ENCODE peak calls at places on chromosomes 12 and 14, in four cellular contexts. I is stomach, Z is OCI-LY7, H is uterus. N is an unnamed sample.

GRCh38 chr14:67704484-67705089 is 2.9 kb downstream of the RDH12 start:
- DNase-seq in I (no peak), Z (peak; percentile 79), H (no peak), N (peak; percentile 40)

GRCh38 chr14:93936245-93936644 is 9.1 kb downstream of the FAM181A start:
- DNase-seq in I (no peak), Z (peak; percentile 59), H (no peak), N (peak; percentile 8)

GRCh38 chr14:47626151-47627035 is 49.0 kb downstream of the MDGA2 start:
- DNase-seq in I (no peak), Z (no peak), H (no peak), N (no peak)

GRCh38 chr12:79897617-79898016 is 37.3 kb downstream of the PPP1R12A start:
- DNase-seq in I (no peak), Z (no peak), H (no peak), N (no peak)

GRCh38 chr12:78210894-78211302 is 380.2 kb downstream of the NAV3 start:
- DNase-seq in I (no peak), Z (no peak), H (no peak), N (no peak)

GRCh38 chr12:124531281-124531745 is 36.1 kb downstream of the NCOR2 start:
- DNase-seq in I (no peak), Z (no peak), H (peak; percentile 21), N (no peak)

GRCh38 chr12:42145197-42145549 is 499 bp upstream of the GXYLT1 start:
- DNase-seq in I (no peak), Z (peak; percentile 16), H (no peak), N (no peak)

GRCh38 chr12:26651566-26652188 is 181.3 kb downstream of the ITPR2 start:
- DNase-seq in I (peak; percentile 45), Z (peak; percentile 64), H (peak; percentile 35), N (peak; percentile 18)

GRCh38 chr12:108779998-108780688 is 48.8 kb upstream of the CORO1C start:
- DNase-seq in I (no peak), Z (no peak), H (no peak), N (no peak)

GRCh38 chr12:82326905-82327503 is 31.2 kb downstream of the CCDC59 start:
- DNase-seq in I (no peak), Z (peak; percentile 18), H (no peak), N (peak; percentile 48)

GRCh38 chr14:82642425-82642824 is 1108.8 kb upstream of the SEL1L start:
- DNase-seq in I (no peak), Z (no peak), H (no peak), N (no peak)

GRCh38 chr12:95413576-95413975 is 60.4 kb upstream of the METAP2 start:
- DNase-seq in I (no peak), Z (no peak), H (no peak), N (no peak)

GRCh38 chr12:56634242-56634836 is 4.2 kb upstream of the BAZ2A start:
- DNase-seq in I (peak; percentile 77), Z (peak; percentile 46), H (peak; percentile 45), N (no peak)

GRCh38 chr14:80978403-80978802 is 23.0 kb downstream of the TSHR start:
- DNase-seq in I (no peak), Z (peak; percentile 94), H (no peak), N (no peak)

GRCh38 chr14:34301107-34301734 is 160.8 kb downstream of the SPTSSA start:
- DNase-seq in I (no peak), Z (peak; percentile 42), H (no peak), N (no peak)

GRCh38 chr14:95703341-95703740 is 10.6 kb downstream of the TCL1A start:
- DNase-seq in I (no peak), Z (no peak), H (no peak), N (no peak)

GRCh38 chr14:34693228-34693939 is 21.0 kb downstream of the CFL2 start:
- DNase-seq in I (peak; percentile 51), Z (peak; percentile 24), H (peak; percentile 61), N (no peak)

GRCh38 chr14:80390911-80391310 is 179.6 kb upstream of the DIO2 start:
- DNase-seq in I (no peak), Z (no peak), H (no peak), N (no peak)

GRCh38 chr12:91819132-91819447 is 326.6 kb downstream of the BTG1 start:
- DNase-seq in I (no peak), Z (no peak), H (no peak), N (no peak)

GRCh38 chr12:89319111-89319510 is 33.2 kb downstream of the DUSP6 start:
- DNase-seq in I (no peak), Z (no peak), H (peak; percentile 21), N (no peak)

GRCh38 chr14:64899958-64900357 is 14.3 kb upstream of the CHURC1 start:
- DNase-seq in I (no peak), Z (no peak), H (no peak), N (no peak)

GRCh38 chr12:131390408-131391100 is 320.3 kb upstream of the SFSWAP start:
- DNase-seq in I (no peak), Z (peak; percentile 14), H (no peak), N (no peak)

GRCh38 chr14:55103005-55103640 is 25.9 kb upstream of the LGALS3 start:
- DNase-seq in I (peak; percentile 84), Z (peak; percentile 84), H (peak; percentile 89), N (no peak)

GRCh38 chr14:36817071-36817930 is 155.6 kb downstream of the PAX9 start:
- DNase-seq in I (no peak), Z (no peak), H (no peak), N (no peak)

GRCh38 chr14:67987596-67987995 is 168.0 kb downstream of the RAD51B start:
- DNase-seq in I (no peak), Z (no peak), H (no peak), N (peak; percentile 70)

DNA sequence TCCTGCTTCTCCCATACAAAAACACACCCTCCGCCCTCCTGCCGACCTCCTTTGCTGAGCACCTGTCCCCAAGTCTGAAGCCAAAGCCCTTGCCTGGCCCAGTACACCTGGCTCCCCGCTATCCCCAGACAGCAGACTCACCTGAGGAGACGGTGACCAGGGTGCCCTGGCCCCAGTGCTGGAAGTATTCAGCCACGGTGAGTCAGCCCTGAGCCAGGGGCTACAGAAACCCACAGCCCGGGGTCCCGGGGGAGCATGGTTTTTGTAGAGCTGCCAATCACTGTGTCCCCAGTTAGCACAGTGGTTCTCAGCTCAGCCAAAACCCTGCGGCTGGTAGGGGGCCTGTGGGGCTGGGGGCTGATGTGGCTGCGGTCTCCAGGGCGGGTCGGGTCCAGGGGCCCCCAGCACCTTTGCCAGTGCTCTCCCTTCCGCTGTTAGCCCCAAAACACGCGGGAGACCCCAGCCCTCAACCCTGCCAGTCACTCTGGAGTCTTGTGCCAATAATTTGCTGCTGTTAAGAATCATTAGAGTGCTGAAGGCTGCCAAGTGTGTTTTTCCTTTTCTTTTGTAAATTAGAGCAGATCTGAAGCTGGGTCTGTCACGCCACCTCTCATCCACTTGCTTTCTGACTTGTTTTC is 339.0 kb downstream of the TMEM121 start:
- DNase-seq in I (peak; percentile 20), Z (no peak), H (peak; percentile 10), N (no peak)
- H3K9me3 ChIP-seq in I (no peaks in the 10 kb centered on the region), Z (no peaks in the 10 kb centered on the region), H (no peaks in the 10 kb centered on the region), N (no peaks in the 10 kb centered on the region)

DNA sequence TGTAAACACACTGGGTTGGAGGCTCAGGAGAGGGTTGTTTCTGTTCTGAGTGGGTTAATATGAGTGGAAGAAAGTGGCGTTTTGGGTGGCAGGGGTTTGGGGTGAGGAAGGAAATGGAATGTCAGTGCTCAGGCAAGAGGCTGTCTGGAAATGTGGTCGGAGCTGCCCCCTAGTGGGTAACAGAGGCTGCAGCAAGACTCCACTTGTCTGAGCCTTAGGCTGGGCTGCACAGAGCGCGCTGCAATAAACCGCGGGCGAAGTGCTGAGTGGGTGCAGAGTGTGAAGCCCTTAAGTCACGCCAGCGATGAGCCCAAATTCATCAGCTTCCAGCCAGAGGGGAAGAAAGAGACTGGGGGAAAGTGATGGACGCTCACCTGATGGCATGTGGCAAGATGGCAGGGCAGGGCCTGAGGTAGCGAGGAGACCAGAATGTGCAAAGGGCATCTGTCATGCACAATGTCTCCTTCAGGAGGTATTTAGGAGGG is 12.3 kb downstream of the VSX2 start:
- DNase-seq in I (peak; percentile 75), Z (peak; percentile 84), H (peak; percentile 55), N (peak; percentile 32)
- H3K4me3 ChIP-seq in I (peak overlapping the region; percentile 5), Z (no peak overlapping the region), H (no peak overlapping the region), N (peak overlapping the region; percentile 34)

DNA sequence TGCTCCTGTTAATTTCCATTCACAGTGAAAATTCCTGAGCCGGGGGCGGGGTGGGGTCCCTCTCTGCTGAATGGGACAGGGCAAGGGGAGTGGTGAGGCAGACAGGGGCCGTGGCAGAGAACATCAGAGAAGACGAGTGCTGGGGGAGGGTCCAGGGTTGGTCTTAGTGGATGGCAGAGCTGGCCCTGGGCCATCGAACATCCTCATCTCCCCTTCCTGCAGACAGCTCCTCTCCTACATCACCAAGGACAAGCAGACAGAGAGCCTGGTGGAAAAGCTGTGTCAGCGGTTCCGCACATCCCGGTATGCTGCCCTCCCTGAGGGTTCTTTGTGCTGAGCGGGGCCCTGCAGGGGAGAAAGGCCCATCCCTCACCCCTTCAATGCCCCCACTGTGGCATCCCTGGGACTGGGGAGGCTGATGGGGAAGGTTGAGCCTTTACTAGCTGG is 5.0 kb upstream of the GAPDH start:
- DNase-seq in I (no peak), Z (no peak), H (no peak), N (no peak)
- H3K36me3 ChIP-seq in I (peaks cover 73% of the 10 kb centered on the region), Z (peaks cover 83% of the 10 kb centered on the region), H (no peaks in the 10 kb centered on the region), N (peaks cover 81% of the 10 kb centered on the region)

GRCh38 chr12:132953771-132954170 is 2.3 kb downstream of the ZNF605 start:
- DNase-seq in I (no peak), Z (no peak), H (no peak), N (no peak)

GRCh38 chr12:132953163-132953425 is 3.0 kb downstream of the ZNF605 start:
- DNase-seq in I (no peak), Z (no peak), H (no peak), N (no peak)

GRCh38 chr12:132951649-132952048 is 4.5 kb downstream of the ZNF605 start:
- DNase-seq in I (no peak), Z (no peak), H (no peak), N (no peak)

GRCh38 chr12:132950844-132951535 is 5.1 kb downstream of the ZNF605 start:
- DNase-seq in I (no peak), Z (no peak), H (no peak), N (no peak)

GRCh38 chr12:132952371-132953162 is 3.5 kb downstream of the ZNF605 start:
- DNase-seq in I (no peak), Z (no peak), H (no peak), N (no peak)
- H3K9me3 ChIP-seq in I (peaks cover 65% of the 10 kb centered on the region), Z (peaks cover 34% of the 10 kb centered on the region), H (peaks cover 21% of the 10 kb centered on the region), N (peaks cover 16% of the 10 kb centered on the region)